ENCODE peak calls at places on chromosomes 12 and 14, in ten cellular contexts. One of them, this sample, is unnamed.

GRCh38 chr12:42588981-42589464 is 523 bp downstream of the PRICKLE1 start:
- DNase-seq in body of pancreas: peak
- DNase-seq in right lobe of liver: peak
- DNase-seq in adrenal gland: peak
- DNase-seq in A549: peak
- DNase-seq in sigmoid colon: peak
- DNase-seq in heart left ventricle: peak
- DNase-seq in stomach: no peak
- DNase-seq in K562: peak
- DNase-seq in HCT116: no peak
- DNase-seq in this sample: peak

GRCh38 chr12:1580526-1580925 is 13.9 kb downstream of the FBXL14 start:
- DNase-seq in adrenal gland: no peak
- DNase-seq in body of pancreas: no peak
- DNase-seq in K562: no peak
- DNase-seq in stomach: no peak
- DNase-seq in heart left ventricle: no peak
- DNase-seq in right lobe of liver: no peak
- DNase-seq in sigmoid colon: no peak
- DNase-seq in HCT116: no peak
- DNase-seq in A549: no peak
- DNase-seq in this sample: no peak

GRCh38 chr14:50816419-50817047 is 14.4 kb downstream of the NIN start:
- DNase-seq in body of pancreas: no peak
- DNase-seq in HCT116: no peak
- DNase-seq in A549: no peak
- DNase-seq in heart left ventricle: no peak
- DNase-seq in stomach: no peak
- DNase-seq in adrenal gland: no peak
- DNase-seq in sigmoid colon: no peak
- DNase-seq in right lobe of liver: no peak
- DNase-seq in K562: no peak
- DNase-seq in this sample: no peak

GRCh38 chr12:110844551-110845395 is 2.0 kb upstream of the CCDC63 start:
- DNase-seq in body of pancreas: no peak
- DNase-seq in right lobe of liver: no peak
- DNase-seq in HCT116: no peak
- DNase-seq in adrenal gland: peak
- DNase-seq in heart left ventricle: peak
- DNase-seq in stomach: no peak
- DNase-seq in sigmoid colon: no peak
- DNase-seq in A549: no peak
- DNase-seq in K562: no peak
- DNase-seq in this sample: no peak

GRCh38 chr14:37753459-37753858 is 158.0 kb downstream of the TTC6 start:
- DNase-seq in adrenal gland: no peak
- DNase-seq in A549: no peak
- DNase-seq in heart left ventricle: no peak
- DNase-seq in right lobe of liver: no peak
- DNase-seq in HCT116: no peak
- DNase-seq in body of pancreas: no peak
- DNase-seq in K562: no peak
- DNase-seq in sigmoid colon: no peak
- DNase-seq in stomach: no peak
- DNase-seq in this sample: no peak

GRCh38 chr12:119148049-119148448 is 30.7 kb upstream of the HSPB8 start:
- DNase-seq in sigmoid colon: no peak
- DNase-seq in right lobe of liver: no peak
- DNase-seq in K562: no peak
- DNase-seq in HCT116: no peak
- DNase-seq in heart left ventricle: no peak
- DNase-seq in body of pancreas: no peak
- DNase-seq in A549: no peak
- DNase-seq in stomach: no peak
- DNase-seq in adrenal gland: no peak
- DNase-seq in this sample: no peak

GRCh38 chr14:24734917-24735500 is 101.0 kb upstream of the GZMB start:
- DNase-seq in heart left ventricle: no peak
- DNase-seq in K562: peak
- DNase-seq in HCT116: peak
- DNase-seq in adrenal gland: peak
- DNase-seq in right lobe of liver: no peak
- DNase-seq in stomach: peak
- DNase-seq in sigmoid colon: no peak
- DNase-seq in A549: peak
- DNase-seq in body of pancreas: peak
- DNase-seq in this sample: no peak

GRCh38 chr14:92692822-92693226 is 55.6 kb downstream of the LGMN start:
- DNase-seq in right lobe of liver: peak
- DNase-seq in adrenal gland: peak
- DNase-seq in sigmoid colon: peak
- DNase-seq in K562: no peak
- DNase-seq in stomach: peak
- DNase-seq in heart left ventricle: peak
- DNase-seq in A549: peak
- DNase-seq in HCT116: no peak
- DNase-seq in body of pancreas: peak
- DNase-seq in this sample: peak

GRCh38 chr12:84329933-84330332 is 582.7 kb downstream of the SLC6A15 start:
- DNase-seq in stomach: no peak
- DNase-seq in heart left ventricle: no peak
- DNase-seq in right lobe of liver: no peak
- DNase-seq in A549: no peak
- DNase-seq in K562: no peak
- DNase-seq in HCT116: no peak
- DNase-seq in body of pancreas: no peak
- DNase-seq in adrenal gland: no peak
- DNase-seq in sigmoid colon: no peak
- DNase-seq in this sample: no peak

GRCh38 chr12:94404854-94405253 is 54.8 kb downstream of the CEP83 start:
- DNase-seq in heart left ventricle: no peak
- DNase-seq in right lobe of liver: no peak
- DNase-seq in K562: no peak
- DNase-seq in HCT116: no peak
- DNase-seq in sigmoid colon: no peak
- DNase-seq in adrenal gland: no peak
- DNase-seq in stomach: no peak
- DNase-seq in body of pancreas: no peak
- DNase-seq in A549: no peak
- DNase-seq in this sample: no peak

GRCh38 chr14:54652188-54652889 is 85.4 kb downstream of the SAMD4A start:
- DNase-seq in adrenal gland: peak
- DNase-seq in sigmoid colon: peak
- DNase-seq in HCT116: peak
- DNase-seq in stomach: peak
- DNase-seq in K562: no peak
- DNase-seq in right lobe of liver: peak
- DNase-seq in heart left ventricle: peak
- DNase-seq in body of pancreas: peak
- DNase-seq in A549: peak
- DNase-seq in this sample: peak

GRCh38 chr14:32372154-32372553 is 43.1 kb downstream of the AKAP6 start:
- DNase-seq in adrenal gland: no peak
- DNase-seq in K562: no peak
- DNase-seq in HCT116: no peak
- DNase-seq in stomach: no peak
- DNase-seq in A549: peak
- DNase-seq in body of pancreas: no peak
- DNase-seq in heart left ventricle: no peak
- DNase-seq in sigmoid colon: no peak
- DNase-seq in right lobe of liver: no peak
- DNase-seq in this sample: no peak

GRCh38 chr12:13099910-13100609 is 3.4 kb downstream of the GSG1 start:
- DNase-seq in K562: no peak
- DNase-seq in adrenal gland: no peak
- DNase-seq in right lobe of liver: no peak
- DNase-seq in stomach: no peak
- DNase-seq in A549: no peak
- DNase-seq in HCT116: no peak
- DNase-seq in body of pancreas: no peak
- DNase-seq in sigmoid colon: no peak
- DNase-seq in heart left ventricle: no peak
- DNase-seq in this sample: no peak

GRCh38 chr14:24741871-24742270 is 107.9 kb upstream of the GZMB start:
- DNase-seq in right lobe of liver: no peak
- DNase-seq in stomach: no peak
- DNase-seq in body of pancreas: no peak
- DNase-seq in adrenal gland: no peak
- DNase-seq in HCT116: no peak
- DNase-seq in sigmoid colon: no peak
- DNase-seq in heart left ventricle: no peak
- DNase-seq in A549: no peak
- DNase-seq in K562: no peak
- DNase-seq in this sample: no peak

DNA sequence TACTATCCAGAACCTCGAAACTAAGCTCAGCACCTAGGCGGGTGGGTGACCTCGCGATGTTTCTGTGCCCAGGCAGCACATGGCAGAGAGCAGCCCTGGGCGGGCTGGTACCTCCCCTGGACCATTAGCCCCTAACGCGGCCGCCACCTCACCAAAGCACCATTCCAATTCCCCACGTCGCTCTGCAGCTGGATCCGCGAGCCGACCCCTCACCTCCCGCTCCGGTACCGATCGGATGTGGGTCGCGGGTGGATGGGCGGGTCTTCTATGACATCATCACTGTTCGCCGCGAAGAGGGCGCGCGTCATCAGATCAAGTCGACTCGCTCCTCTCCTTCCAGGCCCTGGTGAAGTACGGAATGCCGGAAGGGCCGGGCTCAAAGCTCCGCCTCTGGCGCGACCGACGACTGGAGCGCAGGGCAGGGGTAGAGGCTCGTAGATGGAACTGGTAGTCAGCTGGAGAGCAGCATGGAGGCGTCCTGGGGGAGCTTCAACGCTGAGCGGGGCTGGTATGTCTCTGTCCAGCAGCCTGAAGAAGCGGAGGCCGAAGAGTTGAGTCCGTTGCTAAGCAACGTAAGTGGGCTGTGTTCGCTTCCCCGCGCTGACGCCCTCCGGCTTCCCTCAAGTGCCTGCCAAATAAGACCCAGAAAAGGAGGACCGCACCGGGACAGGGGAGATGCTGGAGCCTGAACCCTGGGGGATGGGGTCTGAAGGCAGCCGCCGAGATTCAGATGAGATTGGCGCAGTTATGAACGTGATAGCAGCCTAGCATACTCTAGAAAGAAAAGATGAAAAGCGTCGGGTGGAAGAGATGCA is at the start of the genes SLC38A6 and TRMT5:
- DNase-seq in adrenal gland: peak
- DNase-seq in A549: peak
- DNase-seq in right lobe of liver: peak
- DNase-seq in stomach: peak
- DNase-seq in HCT116: peak
- DNase-seq in heart left ventricle: peak
- DNase-seq in K562: peak
- DNase-seq in sigmoid colon: peak
- DNase-seq in body of pancreas: peak
- DNase-seq in this sample: peak
- TF ChIP-seq POLR2A in adrenal gland: peak
- TF ChIP-seq POLR2A in A549: peak
- TF ChIP-seq POLR2A in right lobe of liver: peak
- TF ChIP-seq POLR2A in stomach: no peak
- TF ChIP-seq POLR2A in HCT116: peak
- TF ChIP-seq POLR2A in heart left ventricle: no peak
- TF ChIP-seq POLR2A in K562: peak
- TF ChIP-seq POLR2A in sigmoid colon: no peak
- TF ChIP-seq POLR2A in body of pancreas: peak
- TF ChIP-seq POLR2A in this sample: peak

GRCh38 chr14:61749867-61750266 is 12.4 kb upstream of the SNAPC1 start:
- DNase-seq in sigmoid colon: no peak
- DNase-seq in body of pancreas: no peak
- DNase-seq in HCT116: no peak
- DNase-seq in stomach: no peak
- DNase-seq in right lobe of liver: no peak
- DNase-seq in adrenal gland: no peak
- DNase-seq in heart left ventricle: no peak
- DNase-seq in K562: peak
- DNase-seq in A549: peak
- DNase-seq in this sample: no peak
- TF ChIP-seq POLR2A in sigmoid colon: no peak
- TF ChIP-seq POLR2A in body of pancreas: no peak
- TF ChIP-seq POLR2A in HCT116: no peak
- TF ChIP-seq POLR2A in stomach: no peak
- TF ChIP-seq POLR2A in right lobe of liver: no peak
- TF ChIP-seq POLR2A in adrenal gland: no peak
- TF ChIP-seq POLR2A in heart left ventricle: no peak
- TF ChIP-seq POLR2A in K562: peak
- TF ChIP-seq POLR2A in A549: no peak
- TF ChIP-seq POLR2A in this sample: no peak

GRCh38 chr14:105282098-105282725 is 18.6 kb downstream of the BRF1 start:
- DNase-seq in heart left ventricle: no peak
- DNase-seq in A549: no peak
- DNase-seq in right lobe of liver: no peak
- DNase-seq in sigmoid colon: no peak
- DNase-seq in body of pancreas: peak
- DNase-seq in K562: no peak
- DNase-seq in stomach: peak
- DNase-seq in HCT116: no peak
- DNase-seq in adrenal gland: no peak
- DNase-seq in this sample: no peak

GRCh38 chr14:105283899-105284298 is 16.9 kb downstream of the BRF1 start:
- DNase-seq in body of pancreas: no peak
- DNase-seq in stomach: no peak
- DNase-seq in right lobe of liver: no peak
- DNase-seq in adrenal gland: no peak
- DNase-seq in HCT116: no peak
- DNase-seq in K562: peak
- DNase-seq in heart left ventricle: no peak
- DNase-seq in sigmoid colon: no peak
- DNase-seq in A549: no peak
- DNase-seq in this sample: no peak

GRCh38 chr14:105285174-105285573 is 15.6 kb downstream of the BRF1 start:
- DNase-seq in sigmoid colon: no peak
- DNase-seq in adrenal gland: no peak
- DNase-seq in heart left ventricle: no peak
- DNase-seq in body of pancreas: no peak
- DNase-seq in right lobe of liver: peak
- DNase-seq in K562: no peak
- DNase-seq in A549: no peak
- DNase-seq in HCT116: no peak
- DNase-seq in stomach: no peak
- DNase-seq in this sample: no peak

GRCh38 chr14:105281354-105282097 is 19.3 kb downstream of the BRF1 start:
- DNase-seq in adrenal gland: peak
- DNase-seq in A549: peak
- DNase-seq in body of pancreas: peak
- DNase-seq in right lobe of liver: no peak
- DNase-seq in sigmoid colon: no peak
- DNase-seq in stomach: no peak
- DNase-seq in HCT116: no peak
- DNase-seq in K562: peak
- DNase-seq in heart left ventricle: no peak
- DNase-seq in this sample: no peak

GRCh38 chr14:105283028-105283427 is 17.8 kb downstream of the BRF1 start:
- DNase-seq in heart left ventricle: no peak
- DNase-seq in body of pancreas: no peak
- DNase-seq in A549: no peak
- DNase-seq in HCT116: no peak
- DNase-seq in adrenal gland: no peak
- DNase-seq in stomach: no peak
- DNase-seq in right lobe of liver: no peak
- DNase-seq in sigmoid colon: no peak
- DNase-seq in K562: peak
- DNase-seq in this sample: no peak
- TF ChIP-seq POLR2A in heart left ventricle: no peak
- TF ChIP-seq POLR2A in body of pancreas: no peak
- TF ChIP-seq POLR2A in A549: no peak
- TF ChIP-seq POLR2A in HCT116: no peak
- TF ChIP-seq POLR2A in adrenal gland: no peak
- TF ChIP-seq POLR2A in stomach: no peak
- TF ChIP-seq POLR2A in right lobe of liver: no peak
- TF ChIP-seq POLR2A in sigmoid colon: no peak
- TF ChIP-seq POLR2A in K562: no peak
- TF ChIP-seq POLR2A in this sample: no peak

GRCh38 chr14:105490572-105491365 is at the start of gene TEDC1:
- DNase-seq in heart left ventricle: peak
- DNase-seq in right lobe of liver: peak
- DNase-seq in sigmoid colon: peak
- DNase-seq in HCT116: peak
- DNase-seq in adrenal gland: peak
- DNase-seq in A549: peak
- DNase-seq in stomach: peak
- DNase-seq in body of pancreas: peak
- DNase-seq in K562: peak
- DNase-seq in this sample: peak
- TF ChIP-seq POLR2A in heart left ventricle: no peak
- TF ChIP-seq POLR2A in right lobe of liver: peak
- TF ChIP-seq POLR2A in sigmoid colon: no peak
- TF ChIP-seq POLR2A in HCT116: peak
- TF ChIP-seq POLR2A in adrenal gland: peak
- TF ChIP-seq POLR2A in A549: no peak
- TF ChIP-seq POLR2A in stomach: no peak
- TF ChIP-seq POLR2A in body of pancreas: peak
- TF ChIP-seq POLR2A in K562: no peak
- TF ChIP-seq POLR2A in this sample: peak

This sample was measured in ovary.